ENCODE peak calls at places on chromosome 3, in nine cellular contexts. K is CD4-positive, alpha-beta memory T cell; G is H7; D is GM20000; N is immature natural killer cell; X is NCI-H1694; R is pons; B is NCI-H1092 treated with DMSO at 0.1 percent for 48 hours; W is aorta. E is an unnamed sample.

GRCh38 chr3:23800731-23801130 is 5.0 kb upstream of the UBE2E1 start:
- DNase-seq in K (no peak), G (no peak), D (peak; percentile 25), N (no peak), X (no peak), R (peak; percentile 77), B (no peak), W (no peak), E (no peak)

GRCh38 chr3:33895658-33896057 is 97.2 kb downstream of the PDCD6IP start:
- DNase-seq in K (no peak), G (no peak), D (no peak), N (no peak), X (no peak), R (no peak), B (no peak), W (no peak), E (no peak)

GRCh38 chr3:19146685-19147650 is 1.3 kb upstream of the KCNH8 start:
- DNase-seq in K (peak; percentile 43), G (peak; percentile 92), D (peak; percentile 67), N (peak; percentile 53), X (peak; percentile 42), R (peak; percentile 78), B (peak; percentile 47), W (peak; percentile 86), E (peak; percentile 57)

GRCh38 chr3:133717424-133717823 is 28.8 kb upstream of the TF start:
- DNase-seq in K (no peak), G (no peak), D (no peak), N (no peak), X (no peak), R (peak; percentile 89), B (no peak), W (no peak), E (no peak)

GRCh38 chr3:195613468-195614069 is 29.8 kb upstream of the APOD start:
- DNase-seq in K (no peak), G (no peak), D (no peak), N (no peak), X (no peak), R (no peak), B (no peak), W (no peak), E (no peak)

GRCh38 chr3:16031434-16031833 is 143.0 kb upstream of the GALNT15 start:
- DNase-seq in K (no peak), G (no peak), D (no peak), N (no peak), X (no peak), R (no peak), B (no peak), W (no peak), E (no peak)

GRCh38 chr3:106299300-106300098 is 430.7 kb upstream of the CBLB start:
- DNase-seq in K (no peak), G (no peak), D (peak; percentile 19), N (no peak), X (no peak), R (no peak), B (no peak), W (no peak), E (peak; percentile 80)

GRCh38 chr3:46995901-46996562 is 16.6 kb downstream of the NBEAL2 start:
- DNase-seq in K (no peak), G (peak; percentile 47), D (no peak), N (no peak), X (no peak), R (no peak), B (no peak), W (peak; percentile 71), E (no peak)

GRCh38 chr3:80018375-80018774 is 250.6 kb upstream of the ROBO1 start:
- DNase-seq in K (no peak), G (no peak), D (no peak), N (no peak), X (no peak), R (no peak), B (no peak), W (no peak), E (no peak)

GRCh38 chr3:60609446-60609845 is 641.8 kb downstream of the FHIT start:
- DNase-seq in K (no peak), G (no peak), D (no peak), N (no peak), X (no peak), R (no peak), B (no peak), W (no peak), E (peak; percentile 29)

GRCh38 chr3:15798533-15799245 is 910 bp upstream of the ANKRD28 start:
- DNase-seq in K (no peak), G (no peak), D (no peak), N (no peak), X (no peak), R (no peak), B (no peak), W (no peak), E (no peak)

GRCh38 chr3:59321881-59322540 is 272.2 kb upstream of the CFAP20DC start:
- DNase-seq in K (no peak), G (no peak), D (no peak), N (no peak), X (no peak), R (no peak), B (no peak), W (no peak), E (no peak)

GRCh38 chr3:16090013-16090412 is 84.5 kb upstream of the GALNT15 start:
- DNase-seq in K (no peak), G (no peak), D (no peak), N (no peak), X (no peak), R (no peak), B (no peak), W (no peak), E (peak; percentile 80)

GRCh38 chr3:52237659-52238172 is 1.2 kb downstream of the TWF2 start:
- DNase-seq in K (no peak), G (peak; percentile 89), D (no peak), N (no peak), X (no peak), R (peak; percentile 66), B (no peak), W (peak; percentile 94), E (peak; percentile 93)

GRCh38 chr3:189337672-189338071 is 165.9 kb downstream of the TPRG1 start:
- DNase-seq in K (no peak), G (no peak), D (no peak), N (no peak), X (no peak), R (no peak), B (no peak), W (no peak), E (no peak)

GRCh38 chr3:105613120-105613519 is 246.4 kb downstream of the ALCAM start:
- DNase-seq in K (no peak), G (no peak), D (no peak), N (no peak), X (no peak), R (peak; percentile 17), B (no peak), W (no peak), E (no peak)

GRCh38 chr3:189324538-189325138 is 152.9 kb downstream of the TPRG1 start:
- DNase-seq in K (peak; percentile 92), G (no peak), D (peak; percentile 61), N (peak; percentile 72), X (no peak), R (peak; percentile 7), B (peak; percentile 74), W (no peak), E (peak; percentile 99)

GRCh38 chr3:149296972-149297371 is 36.5 kb downstream of the TM4SF18 start:
- DNase-seq in K (no peak), G (no peak), D (no peak), N (no peak), X (no peak), R (no peak), B (no peak), W (no peak), E (no peak)

GRCh38 chr3:141726483-141726882 is 11.6 kb upstream of the RNF7 start:
- DNase-seq in K (no peak), G (no peak), D (no peak), N (no peak), X (no peak), R (no peak), B (no peak), W (no peak), E (no peak)

GRCh38 chr3:16136042-16136441 is 38.4 kb upstream of the GALNT15 start:
- DNase-seq in K (no peak), G (no peak), D (no peak), N (no peak), X (no peak), R (no peak), B (no peak), W (no peak), E (no peak)

GRCh38 chr3:126965526-126966080 is 17.3 kb upstream of the PLXNA1 start:
- DNase-seq in K (no peak), G (no peak), D (no peak), N (no peak), X (no peak), R (no peak), B (no peak), W (peak; percentile 57), E (no peak)

GRCh38 chr3:169147246-169148008 is 516.1 kb downstream of the MECOM start:
- DNase-seq in K (no peak), G (peak; percentile 74), D (peak; percentile 19), N (no peak), X (no peak), R (no peak), B (peak; percentile 63), W (peak; percentile 76), E (peak; percentile 49)

GRCh38 chr3:152620395-152620794 is 214.5 kb upstream of the P2RY1 start:
- DNase-seq in K (no peak), G (no peak), D (no peak), N (no peak), X (no peak), R (peak; percentile 64), B (no peak), W (no peak), E (no peak)

GRCh38 chr3:186824430-186825139 is 17.9 kb upstream of the ADIPOQ start:
- DNase-seq in K (no peak), G (peak; percentile 47), D (no peak), N (no peak), X (no peak), R (no peak), B (no peak), W (peak; percentile 69), E (no peak)

GRCh38 chr3:125058959-125059358 is 3.2 kb upstream of the HEG1 start:
- DNase-seq in K (no peak), G (no peak), D (no peak), N (no peak), X (no peak), R (no peak), B (no peak), W (no peak), E (no peak)

GRCh38 chr3:37729119-37729518 is 132.6 kb upstream of the CTDSPL start:
- DNase-seq in K (no peak), G (no peak), D (no peak), N (no peak), X (no peak), R (no peak), B (no peak), W (no peak), E (no peak)

GRCh38 chr3:104437891-104438290 is 928.8 kb upstream of the ALCAM start:
- DNase-seq in K (no peak), G (no peak), D (no peak), N (no peak), X (no peak), R (peak; percentile 96), B (no peak), W (no peak), E (peak; percentile 55)

GRCh38 chr3:108406661-108407206 is 103.7 kb downstream of the MYH15 start:
- DNase-seq in K (peak; percentile 48), G (no peak), D (peak; percentile 59), N (no peak), X (no peak), R (peak; percentile 87), B (peak; percentile 87), W (no peak), E (peak; percentile 80)

GRCh38 chr3:177371903-177372302 is 174.6 kb upstream of the TBL1XR1 start:
- DNase-seq in K (no peak), G (no peak), D (no peak), N (no peak), X (no peak), R (no peak), B (peak; percentile 93), W (no peak), E (no peak)

GRCh38 chr3:9169951-9170850 is 79.2 kb downstream of the SRGAP3 start:
- DNase-seq in K (no peak), G (no peak), D (peak; percentile 22), N (peak; percentile 44), X (no peak), R (no peak), B (no peak), W (no peak), E (no peak)

GRCh38 chr3:123469323-123469995 is 20.6 kb upstream of the ADCY5 start:
- DNase-seq in K (no peak), G (peak; percentile 5), D (no peak), N (no peak), X (no peak), R (peak; percentile 8), B (no peak), W (no peak), E (no peak)

E was measured in A172.